ENCODE peak calls at places on chromosomes 2 and 18, in six cellular contexts. A is A549, P is GM23338, S is tibial artery, M is brain microvascular endothelial cell, T is breast epithelium. V is an unnamed sample.

GRCh38 chr2:54103454-54104314 is 11.7 kb upstream of the ACYP2 start:
- DNase-seq in M (peak), P (peak), S (peak), T (no peak), A (peak), V (peak)

GRCh38 chr2:128270306-128271185 is 48.1 kb downstream of the HS6ST1 start:
- DNase-seq in M (no peak), P (no peak), T (peak), A (no peak), S (peak), V (no peak)

GRCh38 chr2:168935810-168936581 is 34.9 kb downstream of the G6PC2 start:
- DNase-seq in T (no peak), A (no peak), M (peak), S (no peak), P (no peak), V (no peak)

GRCh38 chr2:199463000-199463692 is 5.4 kb upstream of the SATB2 start:
- DNase-seq in P (peak), M (no peak), A (peak), T (no peak), S (no peak), V (no peak)

GRCh38 chr2:45169339-45170190 is 160.3 kb upstream of the SIX2 start:
- DNase-seq in S (no peak), M (peak), T (no peak), P (peak), A (peak), V (no peak)

GRCh38 chr2:24580561-24580960 is 89.5 kb downstream of the NCOA1 start:
- DNase-seq in T (no peak), M (no peak), A (no peak), P (no peak), S (no peak), V (no peak)

GRCh38 chr18:69658137-69658536 is 257.4 kb downstream of the DOK6 start:
- DNase-seq in M (no peak), T (no peak), P (no peak), S (no peak), A (no peak), V (no peak)

GRCh38 chr2:6748399-6748798 is 117.3 kb downstream of the CMPK2 start:
- DNase-seq in S (no peak), T (no peak), M (no peak), A (no peak), P (no peak), V (no peak)

GRCh38 chr2:25855065-25855464 is 23.2 kb downstream of the ASXL2 start:
- DNase-seq in A (no peak), M (no peak), T (no peak), P (no peak), S (no peak), V (no peak)

GRCh38 chr18:22318745-22319407 is 98.8 kb downstream of the CTAGE1 start:
- DNase-seq in P (no peak), S (no peak), M (peak), T (no peak), A (no peak), V (no peak)

GRCh38 chr2:213246665-213247281 is 37.5 kb upstream of the SPAG16 start:
- DNase-seq in T (no peak), S (no peak), A (peak), P (peak), M (no peak), V (no peak)

GRCh38 chr2:83747141-83747540 is 711.9 kb downstream of the SUCLG1 start:
- DNase-seq in T (no peak), A (no peak), M (no peak), S (no peak), P (no peak), V (no peak)

GRCh38 chr2:118169359-118170005 is 81.2 kb downstream of the INSIG2 start:
- DNase-seq in T (no peak), A (no peak), P (peak), M (no peak), S (no peak), V (no peak)

GRCh38 chr2:74559912-74560311 is 5.4 kb downstream of the DOK1 start:
- DNase-seq in P (peak), S (no peak), T (no peak), M (no peak), A (no peak), V (no peak)

GRCh38 chr2:239660390-239661228 is 259.8 kb upstream of the HDAC4 start:
- DNase-seq in P (no peak), M (no peak), S (peak), T (no peak), A (no peak), V (peak)

GRCh38 chr18:77013777-77014525 is 118.6 kb downstream of the MBP start:
- DNase-seq in S (peak), T (no peak), A (no peak), M (no peak), P (no peak), V (no peak)

GRCh38 chr2:101303688-101304087 is 4.8 kb downstream of the RNF149 start:
- DNase-seq in S (no peak), T (no peak), P (no peak), A (no peak), M (no peak), V (no peak)

GRCh38 chr18:31450409-31450808 is 2.9 kb downstream of the DSG3 start:
- DNase-seq in P (no peak), A (no peak), M (no peak), T (no peak), S (no peak), V (peak)

GRCh38 chr18:47422524-47422923 is 171.1 kb upstream of the SKOR2 start:
- DNase-seq in M (no peak), S (no peak), A (no peak), T (no peak), P (peak), V (no peak)

GRCh38 chr2:2663401-2664036 is 332.4 kb upstream of the MYT1L start:
- DNase-seq in S (peak), P (no peak), T (no peak), A (peak), M (no peak), V (no peak)

GRCh38 chr2:108621087-108621559 is 86.9 kb downstream of the LIMS1 start:
- DNase-seq in T (no peak), M (no peak), A (peak), S (no peak), P (peak), V (peak)

GRCh38 chr2:130749641-130750040 is 5.7 kb upstream of the AMER3 start:
- DNase-seq in P (no peak), T (no peak), A (no peak), M (no peak), S (no peak), V (no peak)

GRCh38 chr2:32453242-32454062 is 96.6 kb downstream of the BIRC6 start:
- DNase-seq in M (no peak), T (no peak), S (no peak), A (no peak), P (no peak), V (no peak)

GRCh38 chr2:70070557-70071268 is 16.6 kb upstream of the PCBP1 start:
- DNase-seq in T (no peak), S (peak), A (peak), P (peak), M (peak), V (no peak)

GRCh38 chr2:61855178-61855523 is 1.3 kb upstream of the FAM161A start:
- DNase-seq in A (peak), P (no peak), T (no peak), M (no peak), S (no peak), V (no peak)

GRCh38 chr2:65353927-65354326 is 78.5 kb downstream of the SPRED2 start:
- DNase-seq in T (no peak), A (no peak), S (no peak), P (no peak), M (no peak), V (no peak)

GRCh38 chr2:119549236-119549635 is 5.0 kb downstream of the CFAP221 start:
- DNase-seq in T (no peak), M (no peak), P (no peak), S (no peak), A (no peak), V (no peak)

GRCh38 chr2:172296267-172297046 is 130.9 kb upstream of the ITGA6 start:
- DNase-seq in A (no peak), P (peak), S (no peak), T (no peak), M (no peak), V (no peak)

GRCh38 chr2:235607541-235608199 is 113.8 kb downstream of the AGAP1 start:
- DNase-seq in A (no peak), S (no peak), T (no peak), P (no peak), M (peak), V (no peak)
- H3K27ac ChIP-seq in A (no peak), S (no peak), T (no peak), P (no peak), M (peak), V (no peak)

GRCh38 chr2:134232868-134233732 is 20.8 kb upstream of the MGAT5 start:
- DNase-seq in A (no peak), M (peak), T (no peak), S (no peak), P (no peak), V (no peak)
- H3K27ac ChIP-seq in A (no peak), M (peak), T (no peak), S (no peak), P (no peak), V (peak)

DNA sequence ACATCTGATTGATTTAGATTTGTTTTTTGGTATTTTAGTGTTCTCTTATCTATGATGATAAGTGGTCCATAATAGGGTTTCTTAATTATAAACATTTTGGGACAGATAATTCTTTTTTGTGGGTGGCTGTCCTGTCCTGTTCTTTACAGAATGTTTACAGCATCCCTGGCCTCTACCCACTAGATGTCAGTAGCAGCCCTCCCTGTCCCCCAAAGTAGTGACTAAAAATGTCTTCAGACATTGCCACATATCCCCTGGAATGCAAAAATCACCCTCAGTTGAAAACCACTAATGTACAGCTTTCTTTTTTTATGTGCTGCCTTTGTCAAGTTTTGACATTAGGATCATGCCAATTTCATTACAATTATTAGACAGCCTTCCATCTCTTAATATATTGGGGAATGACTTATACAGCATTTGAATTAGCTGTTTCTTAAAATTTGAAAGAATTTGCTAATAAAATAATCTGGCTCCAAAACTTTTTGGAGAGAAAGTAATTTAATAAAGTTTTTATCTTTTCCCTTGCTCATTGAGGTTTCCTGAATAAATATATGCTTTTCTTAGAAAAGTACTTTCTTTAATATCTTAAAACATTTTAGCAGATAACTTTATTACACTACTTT is 19.5 kb downstream of the WIPF1 start:
- DNase-seq in M (peak), S (no peak), A (peak), T (no peak), P (peak), V (no peak)
- H3K27ac ChIP-seq in M (no peak), S (no peak), A (no peak), T (no peak), P (no peak), V (no peak)

GRCh38 chr2:176103634-176104337 is 3.3 kb upstream of the HOXD11 start:
- DNase-seq in A (no peak), P (peak), M (no peak), S (no peak), T (no peak), V (no peak)

GRCh38 chr2:176106636-176107539 is at the start of gene HOXD11:
- DNase-seq in S (no peak), A (peak), P (peak), T (peak), M (no peak), V (peak)

GRCh38 chr2:176105727-176106635 is 1.1 kb upstream of the HOXD11 start:
- DNase-seq in S (no peak), A (no peak), P (peak), T (peak), M (no peak), V (no peak)

GRCh38 chr2:176104338-176105077 is 2.6 kb upstream of the HOXD11 start:
- DNase-seq in P (peak), T (peak), S (no peak), M (no peak), A (peak), V (no peak)

GRCh38 chr2:176105078-176105726 is 1.9 kb upstream of the HOXD11 start:
- DNase-seq in P (peak), S (no peak), A (no peak), T (no peak), M (no peak), V (no peak)
- H3K27ac ChIP-seq in P (no peak), S (no peak), A (peak), T (no peak), M (no peak), V (peak)

DNA sequence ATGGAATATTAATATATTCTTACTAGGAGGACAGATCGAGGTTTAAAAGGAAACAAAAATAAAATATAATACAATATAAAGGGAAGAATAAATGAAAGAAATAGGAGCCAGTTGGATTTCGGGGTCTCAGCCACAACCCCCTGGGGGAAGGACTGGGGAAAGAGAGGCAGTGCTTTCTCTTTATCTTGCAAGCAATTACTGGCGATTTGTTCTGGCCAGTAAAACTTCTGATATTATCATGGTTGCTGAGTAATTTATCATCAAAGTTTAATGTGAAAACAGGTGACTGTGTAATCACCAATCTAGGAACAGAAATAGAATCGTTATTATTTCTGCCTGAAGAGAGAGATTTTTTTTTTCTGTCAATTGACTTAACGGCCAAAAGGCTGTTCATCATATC is 917.7 kb upstream of the CELF4 start:
- DNase-seq in S (no peak), T (no peak), M (no peak), A (no peak), P (no peak), V (no peak)
- H3K27ac ChIP-seq in S (no peak), T (no peak), M (no peak), A (no peak), P (no peak), V (no peak)

DNA sequence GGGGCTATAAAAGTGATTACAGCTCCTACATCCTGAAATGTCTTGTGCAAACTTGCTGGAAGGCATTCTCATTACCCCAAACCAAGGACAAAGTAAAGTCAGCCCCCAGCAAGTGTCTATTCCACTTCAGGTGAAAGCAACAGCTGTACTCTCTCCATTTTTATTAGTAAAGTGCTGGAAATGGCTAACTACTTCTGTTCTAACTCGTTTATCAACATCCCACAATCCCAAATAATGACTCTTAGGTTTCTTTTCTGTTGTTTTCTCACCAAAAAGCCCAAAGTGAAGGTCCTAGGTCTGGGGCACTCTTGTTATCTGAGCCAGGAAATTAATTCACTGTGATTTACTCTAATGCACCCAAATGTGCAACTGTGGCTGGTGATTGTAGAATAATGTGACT is 105.7 kb downstream of the LRRC30 start:
- DNase-seq in S (no peak), A (no peak), P (no peak), M (no peak), T (no peak), V (no peak)
- H3K27ac ChIP-seq in S (no peak), A (no peak), P (no peak), M (no peak), T (no peak), V (no peak)

DNA sequence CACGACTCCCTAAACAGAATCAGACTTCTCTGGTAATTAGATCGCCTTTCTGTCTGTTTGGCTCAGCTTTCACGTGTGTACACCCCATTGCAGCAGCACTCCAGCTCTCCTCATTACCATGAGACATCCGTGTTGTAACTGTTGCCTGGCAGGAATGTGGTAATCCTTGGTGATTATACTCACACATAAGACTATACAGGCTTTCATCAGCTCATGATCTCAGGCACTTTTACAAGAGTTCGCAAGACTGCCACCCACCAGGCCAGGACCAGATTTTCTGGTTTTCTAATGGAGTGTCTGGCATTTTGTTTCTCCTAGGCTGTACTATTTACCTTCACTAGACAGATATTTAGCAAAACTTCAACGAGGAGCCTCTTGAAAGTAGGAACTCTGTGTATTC is 50.2 kb downstream of the ACVR1 start:
- DNase-seq in T (no peak), P (no peak), S (no peak), M (no peak), A (no peak), V (peak)
- H3K27ac ChIP-seq in T (peak), P (peak), S (no peak), M (no peak), A (no peak), V (peak)

V was measured in epithelial cell of prostate.